ENCODE peak calls at places on chromosomes 12 and 14, in five cellular contexts. O is mucosa of gallbladder; J is brain microvascular endothelial cell; V is activated T-helper 1 cell treated with anti-CD3 and anti-CD28 coated beads, Interleukin-12 subunit alpha, Interleukin-12 subunit beta, Interleukin-2, Interleukin-4 antibody, amounts not matched to agents 30 ng/mL and 10 ng/mL and 1 ng/mL, durations not matched to agents 14 hours and 24 hours and 36 hours; C is choroid plexus epithelial cell. P is an unnamed sample.

GRCh38 chr12:120261951-120262851 is 3.3 kb downstream of the PXN start:
- DNase-seq in O (no peak), J (no peak), V (no peak), C (peak), P (no peak)

GRCh38 chr12:112170376-112170775 is 45.0 kb downstream of the TRAFD1 start:
- DNase-seq in O (no peak), J (peak), V (no peak), C (peak), P (no peak)

GRCh38 chr12:92369061-92369460 is 223.4 kb upstream of the BTG1 start:
- DNase-seq in O (no peak), J (no peak), V (no peak), C (no peak), P (no peak)

GRCh38 chr12:55663391-55663790 is 26.7 kb downstream of the OR10P1 start:
- DNase-seq in O (no peak), J (no peak), V (no peak), C (no peak), P (no peak)

GRCh38 chr12:126558219-126558618 is 1493.0 kb downstream of the AACS start:
- DNase-seq in O (no peak), J (no peak), V (no peak), C (no peak), P (no peak)

GRCh38 chr14:94079891-94080605 is 954 bp downstream of the DDX24 start:
- DNase-seq in O (no peak), J (peak), V (no peak), C (peak), P (no peak)

GRCh38 chr12:113305281-113305856 is 29.5 kb downstream of the SLC8B1 start:
- DNase-seq in O (no peak), J (no peak), V (no peak), C (no peak), P (no peak)

GRCh38 chr12:31204995-31205582 is 120.9 kb downstream of the SINHCAF start:
- DNase-seq in O (no peak), J (peak), V (no peak), C (peak), P (no peak)

GRCh38 chr14:66234411-66234810 is 251.8 kb upstream of the CCDC196 start:
- DNase-seq in O (no peak), J (no peak), V (no peak), C (no peak), P (no peak)

GRCh38 chr12:47317182-47317915 is 237.6 kb upstream of the AMIGO2 start:
- DNase-seq in O (no peak), J (no peak), V (peak), C (no peak), P (no peak)

GRCh38 chr12:67928621-67929369 is 60.5 kb upstream of the IFNG-AS1 start:
- DNase-seq in O (no peak), J (no peak), V (no peak), C (no peak), P (no peak)

GRCh38 chr12:66063976-66064375 is 66.6 kb downstream of the LLPH start:
- DNase-seq in O (no peak), J (no peak), V (no peak), C (no peak), P (no peak)

GRCh38 chr12:133130808-133131128 is 341 bp downstream of the ZNF10 start:
- DNase-seq in O (peak), J (no peak), V (no peak), C (peak), P (peak)

GRCh38 chr14:95515080-95515489 is 1.4 kb downstream of the SYNE3 start:
- DNase-seq in O (no peak), J (no peak), V (no peak), C (no peak), P (no peak)

GRCh38 chr12:12718853-12719252 is 1.7 kb downstream of the CDKN1B start:
- DNase-seq in O (no peak), J (no peak), V (no peak), C (peak), P (no peak)

GRCh38 chr14:38255673-38256357 is at the start of gene CLEC14A:
- DNase-seq in O (peak), J (no peak), V (no peak), C (peak), P (peak)

GRCh38 chr12:8699714-8700113 is 1.9 kb downstream of the RIMKLB start:
- DNase-seq in O (no peak), J (no peak), V (no peak), C (no peak), P (no peak)

GRCh38 chr12:27297576-27297975 is 35.1 kb upstream of the BMAL2 start:
- DNase-seq in O (no peak), J (no peak), V (no peak), C (peak), P (no peak)

GRCh38 chr14:58078068-58078467 is 73.9 kb downstream of the ARMH4 start:
- DNase-seq in O (no peak), J (peak), V (no peak), C (peak), P (peak)

GRCh38 chr14:101980251-101980650 is 15.9 kb downstream of the DYNC1H1 start:
- DNase-seq in O (no peak), J (no peak), V (no peak), C (no peak), P (no peak)

GRCh38 chr14:40494483-40494882 is 1062.2 kb upstream of the FBXO33 start:
- DNase-seq in O (no peak), J (no peak), V (no peak), C (no peak), P (no peak)

GRCh38 chr12:108565976-108566375 is 3.6 kb downstream of the ISCU start:
- DNase-seq in O (peak), J (peak), V (no peak), C (peak), P (peak)

GRCh38 chr12:58368001-58368400 is 426.6 kb downstream of the ATP23 start:
- DNase-seq in O (no peak), J (no peak), V (no peak), C (no peak), P (no peak)

GRCh38 chr12:77510985-77511384 is 319.7 kb upstream of the NAV3 start:
- DNase-seq in O (no peak), J (no peak), V (no peak), C (no peak), P (no peak)

GRCh38 chr12:104177663-104178501 is 37.7 kb upstream of the TXNRD1 start:
- DNase-seq in O (peak), J (peak), V (no peak), C (peak), P (peak)

GRCh38 chr12:90076851-90077319 is 368.2 kb upstream of the ATP2B1 start:
- DNase-seq in O (no peak), J (no peak), V (no peak), C (no peak), P (no peak)

GRCh38 chr12:4829793-4830162 is 79.9 kb upstream of the KCNA1 start:
- DNase-seq in O (no peak), J (no peak), V (no peak), C (no peak), P (no peak)

GRCh38 chr12:11431486-11431885 is 36.1 kb upstream of the PRB2 start:
- DNase-seq in O (no peak), J (no peak), V (no peak), C (no peak), P (no peak)

GRCh38 chr14:70416322-70416716 is 571 bp downstream of the SYNJ2BP start:
- DNase-seq in O (no peak), J (peak), V (no peak), C (peak), P (no peak)

GRCh38 chr14:93018401-93018800 is 95.5 kb downstream of the CHGA start:
- DNase-seq in O (no peak), J (no peak), V (no peak), C (peak), P (no peak)

GRCh38 chr12:111066744-111067437 is 146.5 kb upstream of the MYL2 start:
- DNase-seq in O (no peak), J (no peak), V (no peak), C (no peak), P (no peak)

GRCh38 chr14:69313176-69313575 is 53.2 kb downstream of the GALNT16 start:
- DNase-seq in O (no peak), J (no peak), V (no peak), C (no peak), P (no peak)

P was measured in adrenal gland.